ENCODE peak calls at places on chromosome 15, in five cellular contexts. One of them, this sample, is unnamed. For H3K4me1, H3K36me3 and H3K9me3, the result is how much of the 10 kb centered on the place peaks cover.

GRCh38 chr15:67013696-67014095 is 51.7 kb upstream of the SMAD3 start:
- DNase-seq in stomach: no peak
- DNase-seq in CD8-positive, alpha-beta T cell: no peak
- DNase-seq in psoas muscle: peak
- DNase-seq in heart right ventricle: peak
- DNase-seq in this sample: no peak

GRCh38 chr15:27538325-27538724 is 560.8 kb downstream of the OCA2 start:
- DNase-seq in stomach: no peak
- DNase-seq in CD8-positive, alpha-beta T cell: no peak
- DNase-seq in psoas muscle: no peak
- DNase-seq in heart right ventricle: no peak
- DNase-seq in this sample: no peak

GRCh38 chr15:42059661-42060476 is 34.5 kb downstream of the PLA2G4D start:
- DNase-seq in stomach: peak
- DNase-seq in CD8-positive, alpha-beta T cell: peak
- DNase-seq in psoas muscle: peak
- DNase-seq in heart right ventricle: peak
- DNase-seq in this sample: peak

GRCh38 chr15:80068578-80068977 is 9.1 kb downstream of the ZFAND6 start:
- DNase-seq in stomach: no peak
- DNase-seq in CD8-positive, alpha-beta T cell: no peak
- DNase-seq in psoas muscle: no peak
- DNase-seq in heart right ventricle: no peak
- DNase-seq in this sample: no peak

GRCh38 chr15:70182858-70183695 is 85.4 kb upstream of the TLE3 start:
- DNase-seq in stomach: no peak
- DNase-seq in CD8-positive, alpha-beta T cell: no peak
- DNase-seq in psoas muscle: no peak
- DNase-seq in heart right ventricle: no peak
- DNase-seq in this sample: peak

GRCh38 chr15:35725353-35725752 is 179.4 kb upstream of the DPH6 start:
- DNase-seq in stomach: no peak
- DNase-seq in CD8-positive, alpha-beta T cell: no peak
- DNase-seq in psoas muscle: no peak
- DNase-seq in heart right ventricle: no peak
- DNase-seq in this sample: no peak

GRCh38 chr15:43237842-43238470 is 17.1 kb upstream of the EPB42 start:
- DNase-seq in stomach: no peak
- DNase-seq in CD8-positive, alpha-beta T cell: no peak
- DNase-seq in psoas muscle: peak
- DNase-seq in heart right ventricle: no peak
- DNase-seq in this sample: no peak

GRCh38 chr15:27582741-27583400 is 516.2 kb downstream of the OCA2 start:
- DNase-seq in stomach: no peak
- DNase-seq in CD8-positive, alpha-beta T cell: no peak
- DNase-seq in psoas muscle: no peak
- DNase-seq in heart right ventricle: no peak
- DNase-seq in this sample: no peak

GRCh38 chr15:78565097-78565950 is at the start of gene CHRNA5:
- DNase-seq in stomach: peak
- DNase-seq in CD8-positive, alpha-beta T cell: peak
- DNase-seq in psoas muscle: peak
- DNase-seq in heart right ventricle: peak
- DNase-seq in this sample: peak

GRCh38 chr15:39896837-39897236 is 23.2 kb downstream of the GPR176 start:
- DNase-seq in stomach: no peak
- DNase-seq in CD8-positive, alpha-beta T cell: no peak
- DNase-seq in psoas muscle: no peak
- DNase-seq in heart right ventricle: no peak
- DNase-seq in this sample: no peak

GRCh38 chr15:53910236-53910849 is 67.9 kb upstream of the UNC13C start:
- DNase-seq in stomach: peak
- DNase-seq in CD8-positive, alpha-beta T cell: no peak
- DNase-seq in psoas muscle: no peak
- DNase-seq in heart right ventricle: no peak
- DNase-seq in this sample: no peak

GRCh38 chr15:75929799-75930565 is 26.3 kb downstream of the FBXO22 start:
- DNase-seq in stomach: no peak
- DNase-seq in CD8-positive, alpha-beta T cell: no peak
- DNase-seq in psoas muscle: no peak
- DNase-seq in heart right ventricle: no peak
- DNase-seq in this sample: no peak

DNA sequence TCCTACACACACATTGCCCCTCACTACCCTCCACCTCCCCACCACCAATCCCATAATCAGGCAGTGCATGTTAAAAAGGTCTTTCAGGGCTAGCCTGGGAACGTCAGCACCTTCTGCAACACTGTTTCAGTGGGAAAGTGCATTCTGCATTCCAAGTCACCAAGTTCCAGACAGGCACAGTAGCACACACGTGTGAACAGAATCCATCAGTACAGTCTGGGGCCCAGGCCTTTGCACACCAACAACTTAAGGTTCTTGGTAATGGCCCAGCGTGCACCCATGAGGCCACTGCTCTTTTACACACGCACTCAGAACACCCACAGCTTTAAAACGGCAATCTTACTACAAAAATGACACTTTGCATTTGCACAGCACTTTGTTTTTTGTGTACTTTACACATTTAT is 1.2 kb downstream of the ANXA2 start:
- DNase-seq in stomach: no peak
- DNase-seq in CD8-positive, alpha-beta T cell: no peak
- DNase-seq in psoas muscle: no peak
- DNase-seq in heart right ventricle: no peak
- DNase-seq in this sample: peak
- H3K4me1 ChIP-seq in stomach: half or more
- H3K4me1 ChIP-seq in CD8-positive, alpha-beta T cell: under half
- H3K4me1 ChIP-seq in psoas muscle: under half
- H3K4me1 ChIP-seq in heart right ventricle: under half
- H3K4me1 ChIP-seq in this sample: under half

GRCh38 chr15:98939311-98940080 is 68.1 kb downstream of the PGPEP1L start:
- DNase-seq in stomach: no peak
- DNase-seq in CD8-positive, alpha-beta T cell: no peak
- DNase-seq in psoas muscle: no peak
- DNase-seq in heart right ventricle: no peak
- DNase-seq in this sample: no peak

GRCh38 chr15:98938105-98938417 is 69.5 kb downstream of the PGPEP1L start:
- DNase-seq in stomach: no peak
- DNase-seq in CD8-positive, alpha-beta T cell: no peak
- DNase-seq in psoas muscle: no peak
- DNase-seq in heart right ventricle: no peak
- DNase-seq in this sample: no peak

GRCh38 chr15:98941595-98942255 is 65.9 kb downstream of the PGPEP1L start:
- DNase-seq in stomach: no peak
- DNase-seq in CD8-positive, alpha-beta T cell: no peak
- DNase-seq in psoas muscle: no peak
- DNase-seq in heart right ventricle: no peak
- DNase-seq in this sample: peak

GRCh38 chr15:98937413-98938104 is 70.0 kb downstream of the PGPEP1L start:
- DNase-seq in stomach: no peak
- DNase-seq in CD8-positive, alpha-beta T cell: no peak
- DNase-seq in psoas muscle: no peak
- DNase-seq in heart right ventricle: no peak
- DNase-seq in this sample: no peak

DNA sequence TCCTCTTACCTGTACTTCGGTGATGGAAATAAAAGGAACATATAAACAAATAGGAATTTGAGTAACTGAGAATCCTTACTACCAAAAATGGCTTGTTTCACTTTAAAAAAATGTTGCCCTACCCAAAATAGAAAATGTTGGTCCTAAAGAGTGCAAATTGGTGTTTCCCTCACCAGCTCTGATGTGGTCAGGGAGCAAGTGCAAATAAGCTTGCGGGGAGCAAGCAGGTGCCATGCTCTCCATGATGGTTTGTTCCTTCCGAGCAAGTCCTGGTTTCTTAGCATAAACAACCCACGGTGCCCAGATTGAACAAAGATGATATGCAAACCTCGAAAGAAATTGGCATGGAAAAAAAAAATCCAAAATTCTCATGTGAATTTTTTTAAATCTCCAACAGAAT is 68.8 kb downstream of the PGPEP1L start:
- DNase-seq in stomach: no peak
- DNase-seq in CD8-positive, alpha-beta T cell: no peak
- DNase-seq in psoas muscle: no peak
- DNase-seq in heart right ventricle: no peak
- DNase-seq in this sample: no peak
- H3K36me3 ChIP-seq in stomach: half or more
- H3K36me3 ChIP-seq in CD8-positive, alpha-beta T cell: half or more
- H3K36me3 ChIP-seq in psoas muscle: under half
- H3K36me3 ChIP-seq in heart right ventricle: half or more
- H3K36me3 ChIP-seq in this sample: under half

DNA sequence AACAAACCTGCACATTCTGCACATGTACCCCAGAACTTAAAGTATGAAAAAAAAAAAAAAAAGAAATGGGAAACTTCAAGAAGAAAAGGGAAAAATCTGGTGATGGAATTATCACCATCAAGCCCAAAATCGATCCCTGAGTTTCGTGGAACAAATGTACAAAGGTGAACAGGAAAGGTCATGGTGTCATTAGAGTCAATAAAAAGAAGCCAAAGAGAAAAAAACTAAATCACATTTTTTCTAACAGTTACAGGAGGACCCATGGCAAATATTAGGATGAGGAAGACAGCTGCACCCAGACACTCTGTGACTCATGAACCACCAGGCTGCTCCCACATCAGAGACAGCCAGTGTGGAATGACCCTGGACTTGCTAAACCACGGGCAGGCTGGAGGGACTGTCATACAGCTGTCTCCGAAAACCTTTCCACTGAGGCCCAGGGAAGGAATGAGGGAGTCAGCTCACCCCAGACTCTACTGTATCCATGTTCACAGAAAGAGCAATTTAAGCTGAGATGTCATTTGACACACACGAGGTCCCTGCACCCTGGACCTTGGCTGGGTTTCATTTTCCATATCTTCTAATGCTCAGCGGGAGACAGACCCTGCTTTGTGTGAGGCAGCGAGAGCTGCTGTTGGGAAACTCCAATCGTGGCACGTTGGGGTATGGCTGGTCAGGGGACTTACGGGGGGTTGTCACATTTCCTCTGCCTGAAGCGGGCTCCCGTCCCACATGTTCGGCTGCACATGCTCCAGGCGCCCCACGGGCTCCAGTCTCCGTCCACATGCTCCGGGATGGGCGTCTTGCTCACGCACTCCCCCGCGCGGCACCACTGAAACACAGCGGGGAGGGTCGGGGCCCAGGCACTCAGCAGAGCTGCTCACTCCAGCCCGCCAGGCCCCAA is 210.2 kb downstream of the ADAMTS17 start:
- DNase-seq in stomach: peak
- DNase-seq in CD8-positive, alpha-beta T cell: peak
- DNase-seq in psoas muscle: no peak
- DNase-seq in heart right ventricle: peak
- DNase-seq in this sample: peak
- H3K9me3 ChIP-seq in stomach: under half
- H3K9me3 ChIP-seq in CD8-positive, alpha-beta T cell: under half
- H3K9me3 ChIP-seq in psoas muscle: under half
- H3K9me3 ChIP-seq in heart right ventricle: under half
- H3K9me3 ChIP-seq in this sample: under half

DNA sequence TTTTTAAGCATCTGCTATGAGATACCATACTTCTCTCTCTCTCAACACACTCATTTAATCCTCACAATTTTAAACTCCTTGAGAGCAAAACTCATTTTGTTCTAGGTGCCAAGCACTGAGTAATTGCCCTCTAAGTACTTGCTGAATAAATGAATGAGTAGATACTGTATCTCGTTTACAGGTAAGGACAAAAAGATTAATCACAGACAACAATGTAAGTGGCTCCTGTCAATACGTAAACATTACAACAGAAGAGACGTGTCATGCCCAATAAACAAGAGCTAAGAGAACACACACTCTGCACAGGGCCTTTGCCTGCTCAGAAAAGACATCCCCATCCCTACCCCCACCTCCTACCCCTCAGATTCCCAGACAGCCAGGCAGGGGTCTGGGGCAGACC is 59.8 kb downstream of the CHSY1 start:
- DNase-seq in stomach: no peak
- DNase-seq in CD8-positive, alpha-beta T cell: no peak
- DNase-seq in psoas muscle: no peak
- DNase-seq in heart right ventricle: no peak
- DNase-seq in this sample: no peak
- H3K4me1 ChIP-seq in stomach: under half
- H3K4me1 ChIP-seq in CD8-positive, alpha-beta T cell: under half
- H3K4me1 ChIP-seq in psoas muscle: under half
- H3K4me1 ChIP-seq in heart right ventricle: under half
- H3K4me1 ChIP-seq in this sample: under half

DNA sequence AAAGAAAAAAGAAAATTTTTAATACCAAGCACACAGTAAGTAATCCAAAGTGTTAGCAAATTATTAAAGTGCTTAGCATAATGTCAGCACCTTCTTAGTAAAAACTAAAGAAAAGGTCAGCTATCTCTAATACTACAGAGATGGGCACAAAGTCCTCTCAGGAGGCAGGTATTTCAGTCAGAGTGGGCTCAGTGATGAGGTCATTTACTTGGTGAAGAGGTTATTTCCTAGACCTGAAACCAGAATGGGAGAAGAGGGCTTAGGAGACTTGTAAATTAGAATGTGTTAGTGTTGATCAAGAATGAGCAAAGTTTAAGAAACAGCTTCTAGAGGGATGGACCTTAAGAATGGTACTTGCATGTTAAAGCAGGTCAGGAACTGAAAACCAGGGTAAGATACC is 8.7 kb upstream of the PKM start:
- DNase-seq in stomach: no peak
- DNase-seq in CD8-positive, alpha-beta T cell: no peak
- DNase-seq in psoas muscle: no peak
- DNase-seq in heart right ventricle: no peak
- DNase-seq in this sample: no peak
- H3K36me3 ChIP-seq in stomach: half or more
- H3K36me3 ChIP-seq in CD8-positive, alpha-beta T cell: under half
- H3K36me3 ChIP-seq in psoas muscle: under half
- H3K36me3 ChIP-seq in heart right ventricle: half or more
- H3K36me3 ChIP-seq in this sample: under half

DNA sequence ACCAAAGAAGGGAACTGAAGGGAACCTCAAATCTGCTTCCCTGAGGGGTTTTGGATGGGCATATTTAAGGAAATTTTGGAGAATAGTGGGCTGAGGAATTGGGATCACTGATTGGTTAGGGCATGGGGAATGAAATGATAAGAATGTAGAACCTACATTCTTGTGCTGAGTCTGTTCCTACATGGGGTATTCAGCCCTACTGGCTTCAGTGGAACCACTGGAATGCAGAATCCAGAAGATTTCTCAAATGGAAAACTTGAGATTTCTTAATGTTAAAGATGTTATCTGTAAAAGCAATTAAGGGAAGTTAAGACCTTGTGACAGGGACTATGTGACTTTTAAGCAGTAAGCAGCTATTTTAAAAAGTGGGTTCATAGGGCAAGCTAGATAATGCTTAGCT is 1062.4 kb downstream of the AGBL1 start:
- DNase-seq in stomach: no peak
- DNase-seq in CD8-positive, alpha-beta T cell: no peak
- DNase-seq in psoas muscle: no peak
- DNase-seq in heart right ventricle: no peak
- DNase-seq in this sample: no peak
- H3K9me3 ChIP-seq in stomach: under half
- H3K9me3 ChIP-seq in CD8-positive, alpha-beta T cell: under half
- H3K9me3 ChIP-seq in psoas muscle: under half
- H3K9me3 ChIP-seq in heart right ventricle: under half
- H3K9me3 ChIP-seq in this sample: under half